ENCODE peak calls at places on chromosomes 4 and X, in nine cellular contexts. I is RKO; X is NCI-H1105 treated with DMSO at 0.1 percent for 48 hours; M is GM13977; V is ELF-1; D is endodermal cell; G is WERI-Rb-1; C is colonic mucosa; P is stimulated activated CD8-positive, alpha-beta memory T cell treated with anti-CD3 and anti-CD28 coated beads, Interleukin-2, amount 100 ng/mL, for 48 hours. A is an unnamed sample.

GRCh38 chr4:159227984-159228383 is 125.1 kb downstream of the RAPGEF2 start:
- DNase-seq in M (no peak), I (no peak), G (no peak), X (no peak), D (peak; percentile 70), C (peak; percentile 59), P (no peak), V (peak; percentile 77), A (peak; percentile 89)

GRCh38 chr4:65367306-65367705 is 303.0 kb downstream of the EPHA5 start:
- DNase-seq in D (no peak), M (no peak), G (no peak), P (no peak), C (no peak), X (peak; percentile 11), I (no peak), V (no peak), A (no peak)

GRCh38 chr4:12679217-12679616 is 804.9 kb downstream of the RAB28 start:
- DNase-seq in V (no peak), I (peak; percentile 25), M (no peak), D (no peak), C (no peak), G (no peak), P (no peak), X (no peak), A (no peak)

GRCh38 chr4:6229095-6229494 is 28.7 kb upstream of the JAKMIP1 start:
- DNase-seq in G (peak; percentile 59), D (peak; percentile 38), V (no peak), X (no peak), P (no peak), M (no peak), C (no peak), I (no peak), A (no peak)

GRCh38 chrX:856901-857300 is 226.3 kb downstream of the SHOX start:
- DNase-seq in X (no peak), M (no peak), D (peak; percentile 20), G (no peak), C (no peak), P (no peak), I (no peak), V (no peak), A (no peak)

GRCh38 chr4:165457793-165458192 is 79.0 kb downstream of the CPE start:
- DNase-seq in I (no peak), P (no peak), V (no peak), D (no peak), C (no peak), G (no peak), M (no peak), X (no peak), A (no peak)

GRCh38 chrX:126165401-126165720 is 728 bp downstream of the DCAF12L2 start:
- DNase-seq in P (no peak), I (no peak), C (no peak), G (no peak), D (no peak), X (no peak), M (no peak), V (no peak), A (no peak)

GRCh38 chr4:147846318-147847135 is 114.6 kb downstream of the ARHGAP10 start:
- DNase-seq in P (no peak), G (no peak), V (no peak), M (peak; percentile 52), D (no peak), I (no peak), C (no peak), X (peak; percentile 61), A (no peak)

GRCh38 chr4:113467581-113467980 is 294.0 kb downstream of the CAMK2D start:
- DNase-seq in V (no peak), D (no peak), I (peak; percentile 91), X (no peak), P (no peak), G (no peak), C (no peak), M (no peak), A (peak; percentile 62)

GRCh38 chrX:119638725-119639471 is 32.7 kb upstream of the NKRF start:
- DNase-seq in I (no peak), C (no peak), D (no peak), P (no peak), X (no peak), V (no peak), M (peak; percentile 78), G (no peak), A (peak; percentile 2)

GRCh38 chr4:182584016-182584415 is 333.2 kb downstream of the DCTD start:
- DNase-seq in V (no peak), C (no peak), X (no peak), M (no peak), D (no peak), P (no peak), I (no peak), G (no peak), A (no peak)

GRCh38 chr4:82579932-82580331 is 18.1 kb upstream of the TMEM150C start:
- DNase-seq in V (no peak), M (no peak), I (no peak), D (no peak), C (no peak), P (no peak), X (no peak), G (no peak), A (no peak)

GRCh38 chr4:145681956-145682355 is 2.0 kb downstream of the C4orf51 start:
- DNase-seq in P (no peak), X (no peak), G (no peak), D (no peak), M (no peak), C (no peak), I (no peak), V (no peak), A (no peak)

GRCh38 chrX:138853936-138854335 is 142.4 kb upstream of the FGF13 start:
- DNase-seq in I (no peak), V (no peak), C (no peak), X (no peak), P (no peak), D (no peak), G (no peak), M (no peak), A (no peak)

GRCh38 chr4:184684491-184685189 is 35.1 kb downstream of the PRIMPOL start:
- DNase-seq in P (no peak), C (no peak), M (no peak), X (no peak), V (no peak), D (no peak), G (no peak), I (no peak), A (no peak)

GRCh38 chrX:117995378-117995777 is 121.2 kb downstream of the KLHL13 start:
- DNase-seq in P (no peak), C (no peak), X (no peak), M (no peak), V (no peak), G (no peak), I (no peak), D (no peak), A (no peak)

GRCh38 chr4:87916636-87917035 is 58.9 kb upstream of the SPP1 start:
- DNase-seq in D (peak; percentile 76), X (no peak), M (no peak), I (no peak), V (peak; percentile 21), G (no peak), C (no peak), P (no peak), A (no peak)

GRCh38 chrX:27086221-27086620 is 376.9 kb downstream of the PPP4R3C start:
- DNase-seq in P (no peak), C (no peak), M (no peak), X (no peak), V (no peak), G (no peak), D (no peak), I (no peak), A (no peak)

GRCh38 chr4:95547708-95548471 is 883 bp downstream of the UNC5C start:
- DNase-seq in C (peak; percentile 23), V (peak; percentile 47), M (no peak), X (no peak), G (peak; percentile 45), I (no peak), D (peak; percentile 68), P (no peak), A (no peak)

GRCh38 chrX:55201930-55202579 is 18.1 kb upstream of the PAGE5 start:
- DNase-seq in I (no peak), P (no peak), D (no peak), C (no peak), G (no peak), M (no peak), X (no peak), V (peak; percentile 84), A (no peak)

GRCh38 chr4:128660361-128660964 is 149.0 kb upstream of the JADE1 start:
- DNase-seq in P (no peak), C (no peak), X (no peak), I (no peak), M (no peak), D (no peak), G (no peak), V (no peak), A (no peak)

GRCh38 chr4:90069151-90069550 is 58.0 kb upstream of the CCSER1 start:
- DNase-seq in G (no peak), D (no peak), C (no peak), M (no peak), V (no peak), X (no peak), I (peak; percentile 13), P (no peak), A (no peak)

GRCh38 chr4:143186202-143186601 is 1.5 kb downstream of the USP38 start:
- DNase-seq in X (no peak), I (peak; percentile 84), P (no peak), M (no peak), V (no peak), C (no peak), G (no peak), D (no peak), A (no peak)

GRCh38 chr4:125265846-125266245 is 48.9 kb upstream of the FAT4 start:
- DNase-seq in C (no peak), M (no peak), I (no peak), D (peak; percentile 46), P (no peak), V (no peak), G (no peak), X (no peak), A (no peak)

GRCh38 chr4:188960411-188961093 is 821.3 kb downstream of the TRIML1 start:
- DNase-seq in X (no peak), V (no peak), M (no peak), P (no peak), C (no peak), I (no peak), D (no peak), G (no peak), A (no peak)

GRCh38 chr4:140359571-140360427 is 13.6 kb upstream of the SCOC start:
- DNase-seq in X (peak; percentile 79), M (peak; percentile 53), V (peak; percentile 93), P (peak; percentile 60), D (peak; percentile 96), I (peak; percentile 82), C (peak; percentile 90), G (peak; percentile 93), A (peak; percentile 71)

GRCh38 chr4:158315706-158316105 is 105.4 kb downstream of the TMEM144 start:
- DNase-seq in D (no peak), V (no peak), P (no peak), C (no peak), I (no peak), M (no peak), X (no peak), G (no peak), A (peak; percentile 10)

GRCh38 chr4:5101571-5101970 is 50.3 kb downstream of the STK32B start:
- DNase-seq in P (no peak), V (no peak), X (no peak), G (no peak), M (no peak), I (no peak), C (no peak), D (no peak), A (no peak)

GRCh38 chr4:137510866-137511265 is 21.4 kb downstream of the PCDH18 start:
- DNase-seq in P (no peak), I (peak; percentile 53), C (no peak), V (no peak), X (no peak), G (no peak), M (no peak), D (no peak), A (peak; percentile 8)

GRCh38 chrX:110428144-110428543 is 69.5 kb downstream of the RTL9 start:
- DNase-seq in C (no peak), V (no peak), I (no peak), D (no peak), M (no peak), P (no peak), G (no peak), X (no peak), A (no peak)

GRCh38 chrX:10356979-10357378 is 200.2 kb downstream of the CLCN4 start:
- DNase-seq in I (no peak), D (no peak), X (no peak), M (no peak), P (no peak), V (no peak), C (no peak), G (no peak), A (no peak)